ENCODE peak calls at places on chromosomes 6 and 20, in ten cellular contexts. One of them, this sample, is unnamed.

GRCh38 chr20:61965606-61966491 is 99.8 kb downstream of the TAF4 start:
- DNase-seq in iPS-NIHi11: peak
- DNase-seq in stimulated activated CD8-positive, alpha-beta memory T cell treated with anti-CD3 and anti-CD28 coated beads, Interleukin-15, amount 100 ng/mL, for 24 hours: no peak
- DNase-seq in ACHN: no peak
- DNase-seq in Right ventricle myocardium superior: peak
- DNase-seq in AG09309: no peak
- DNase-seq in hypothalamus: no peak
- DNase-seq in pancreas: no peak
- DNase-seq in MM.1S: no peak
- DNase-seq in non-pigmented ciliary epithelial cell: no peak
- DNase-seq in this sample: no peak

GRCh38 chr20:10218536-10219451 is at the start of gene SNAP25:
- DNase-seq in iPS-NIHi11: peak
- DNase-seq in stimulated activated CD8-positive, alpha-beta memory T cell treated with anti-CD3 and anti-CD28 coated beads, Interleukin-15, amount 100 ng/mL, for 24 hours: peak
- DNase-seq in ACHN: peak
- DNase-seq in Right ventricle myocardium superior: no peak
- DNase-seq in AG09309: no peak
- DNase-seq in hypothalamus: peak
- DNase-seq in pancreas: peak
- DNase-seq in MM.1S: no peak
- DNase-seq in non-pigmented ciliary epithelial cell: no peak
- DNase-seq in this sample: peak

GRCh38 chr6:146041282-146041681 is 12.4 kb downstream of the GRM1 start:
- DNase-seq in iPS-NIHi11: peak
- DNase-seq in stimulated activated CD8-positive, alpha-beta memory T cell treated with anti-CD3 and anti-CD28 coated beads, Interleukin-15, amount 100 ng/mL, for 24 hours: no peak
- DNase-seq in ACHN: peak
- DNase-seq in Right ventricle myocardium superior: no peak
- DNase-seq in AG09309: no peak
- DNase-seq in hypothalamus: no peak
- DNase-seq in pancreas: no peak
- DNase-seq in MM.1S: peak
- DNase-seq in non-pigmented ciliary epithelial cell: no peak
- DNase-seq in this sample: no peak

GRCh38 chr6:99491159-99491558 is 24.1 kb downstream of the USP45 start:
- DNase-seq in iPS-NIHi11: no peak
- DNase-seq in stimulated activated CD8-positive, alpha-beta memory T cell treated with anti-CD3 and anti-CD28 coated beads, Interleukin-15, amount 100 ng/mL, for 24 hours: no peak
- DNase-seq in ACHN: no peak
- DNase-seq in Right ventricle myocardium superior: no peak
- DNase-seq in AG09309: no peak
- DNase-seq in hypothalamus: no peak
- DNase-seq in pancreas: no peak
- DNase-seq in MM.1S: no peak
- DNase-seq in non-pigmented ciliary epithelial cell: no peak
- DNase-seq in this sample: no peak

GRCh38 chr20:47400685-47401084 is 44.2 kb upstream of the ZMYND8 start:
- DNase-seq in iPS-NIHi11: peak
- DNase-seq in stimulated activated CD8-positive, alpha-beta memory T cell treated with anti-CD3 and anti-CD28 coated beads, Interleukin-15, amount 100 ng/mL, for 24 hours: no peak
- DNase-seq in ACHN: peak
- DNase-seq in Right ventricle myocardium superior: no peak
- DNase-seq in AG09309: no peak
- DNase-seq in hypothalamus: no peak
- DNase-seq in pancreas: no peak
- DNase-seq in MM.1S: no peak
- DNase-seq in non-pigmented ciliary epithelial cell: no peak
- DNase-seq in this sample: no peak

GRCh38 chr20:41178904-41179432 is 41.6 kb downstream of the PLCG1 start:
- DNase-seq in iPS-NIHi11: peak
- DNase-seq in stimulated activated CD8-positive, alpha-beta memory T cell treated with anti-CD3 and anti-CD28 coated beads, Interleukin-15, amount 100 ng/mL, for 24 hours: no peak
- DNase-seq in ACHN: no peak
- DNase-seq in Right ventricle myocardium superior: peak
- DNase-seq in AG09309: no peak
- DNase-seq in hypothalamus: no peak
- DNase-seq in pancreas: peak
- DNase-seq in MM.1S: no peak
- DNase-seq in non-pigmented ciliary epithelial cell: no peak
- DNase-seq in this sample: peak

GRCh38 chr6:1316482-1317220 is 4.8 kb downstream of the FOXQ1 start:
- DNase-seq in iPS-NIHi11: peak
- DNase-seq in stimulated activated CD8-positive, alpha-beta memory T cell treated with anti-CD3 and anti-CD28 coated beads, Interleukin-15, amount 100 ng/mL, for 24 hours: no peak
- DNase-seq in ACHN: peak
- DNase-seq in Right ventricle myocardium superior: no peak
- DNase-seq in AG09309: no peak
- DNase-seq in hypothalamus: no peak
- DNase-seq in pancreas: peak
- DNase-seq in MM.1S: no peak
- DNase-seq in non-pigmented ciliary epithelial cell: no peak
- DNase-seq in this sample: no peak

GRCh38 chr6:116087437-116088027 is 13.1 kb upstream of the NT5DC1 start:
- DNase-seq in iPS-NIHi11: no peak
- DNase-seq in stimulated activated CD8-positive, alpha-beta memory T cell treated with anti-CD3 and anti-CD28 coated beads, Interleukin-15, amount 100 ng/mL, for 24 hours: no peak
- DNase-seq in ACHN: no peak
- DNase-seq in Right ventricle myocardium superior: no peak
- DNase-seq in AG09309: peak
- DNase-seq in hypothalamus: no peak
- DNase-seq in pancreas: no peak
- DNase-seq in MM.1S: peak
- DNase-seq in non-pigmented ciliary epithelial cell: no peak
- DNase-seq in this sample: no peak

GRCh38 chr20:63481503-63481902 is 9.0 kb upstream of the KCNQ2 start:
- DNase-seq in iPS-NIHi11: no peak
- DNase-seq in stimulated activated CD8-positive, alpha-beta memory T cell treated with anti-CD3 and anti-CD28 coated beads, Interleukin-15, amount 100 ng/mL, for 24 hours: no peak
- DNase-seq in ACHN: no peak
- DNase-seq in Right ventricle myocardium superior: no peak
- DNase-seq in AG09309: no peak
- DNase-seq in hypothalamus: no peak
- DNase-seq in pancreas: no peak
- DNase-seq in MM.1S: no peak
- DNase-seq in non-pigmented ciliary epithelial cell: no peak
- DNase-seq in this sample: no peak

GRCh38 chr6:116932496-116932895 is 55.5 kb downstream of the RFX6 start:
- DNase-seq in iPS-NIHi11: no peak
- DNase-seq in stimulated activated CD8-positive, alpha-beta memory T cell treated with anti-CD3 and anti-CD28 coated beads, Interleukin-15, amount 100 ng/mL, for 24 hours: no peak
- DNase-seq in ACHN: no peak
- DNase-seq in Right ventricle myocardium superior: no peak
- DNase-seq in AG09309: no peak
- DNase-seq in hypothalamus: no peak
- DNase-seq in pancreas: no peak
- DNase-seq in MM.1S: no peak
- DNase-seq in non-pigmented ciliary epithelial cell: no peak
- DNase-seq in this sample: no peak

This sample was measured in left ventricle myocardium superior.